ENCODE peak calls at places on chromosomes 7 and 10, in four cellular contexts. R is K562, I is A549, N is HepG2. Y is an unnamed sample.
A peak's percentile ranks its signal among the peaks of the same experiment; 100 is the strongest.

GRCh38 chr10:63261496-63261895 is 128.4 kb downstream of the NRBF2 start:
- DNase-seq in R (no peak), N (no peak), I (no peak), Y (no peak)

GRCh38 chr7:6246257-6246917 is 26.0 kb downstream of the CYTH3 start:
- DNase-seq in I (no peak), N (no peak), R (no peak), Y (no peak)

GRCh38 chr7:68699090-68699711 is 899.1 kb upstream of the AUTS2 start:
- DNase-seq in R (no peak), N (no peak), I (peak; percentile 64), Y (no peak)

GRCh38 chr7:424961-425793 is 94.5 kb downstream of the PDGFA start:
- DNase-seq in R (no peak), N (no peak), I (no peak), Y (no peak)

GRCh38 chr7:120273476-120273975 is 551 bp downstream of the KCND2 start:
- DNase-seq in R (no peak), N (peak; percentile 0), I (no peak), Y (peak; percentile 72)

GRCh38 chr10:119829429-119829828 is 43.2 kb downstream of the MCMBP start:
- DNase-seq in R (no peak), I (no peak), N (no peak), Y (no peak)

GRCh38 chr7:98628916-98629525 is 11.9 kb downstream of the NPTX2 start:
- DNase-seq in R (no peak), N (no peak), I (no peak), Y (no peak)

GRCh38 chr7:5225616-5226290 is 35.7 kb downstream of the WIPI2 start:
- DNase-seq in R (no peak), N (no peak), I (no peak), Y (no peak)

GRCh38 chr7:79298145-79298760 is 155.2 kb downstream of the MAGI2 start:
- DNase-seq in R (peak; percentile 21), N (peak; percentile 25), I (peak; percentile 34), Y (no peak)

GRCh38 chr10:114492351-114493037 is 88.2 kb upstream of the AFAP1L2 start:
- DNase-seq in N (no peak), R (no peak), I (no peak), Y (no peak)

GRCh38 chr7:105782391-105783063 is 93.9 kb downstream of the ATXN7L1 start:
- DNase-seq in I (no peak), N (no peak), R (no peak), Y (no peak)

GRCh38 chr7:157412021-157412443 is 75.2 kb downstream of the DNAJB6 start:
- DNase-seq in R (no peak), I (no peak), N (no peak), Y (no peak)

GRCh38 chr7:73882060-73882428 is 21.1 kb downstream of the TMEM270 start:
- DNase-seq in R (no peak), N (no peak), I (no peak), Y (no peak)

GRCh38 chr7:47875406-47875805 is 72.9 kb downstream of the PKD1L1 start:
- DNase-seq in I (no peak), N (no peak), R (no peak), Y (no peak)

GRCh38 chr7:132501956-132502355 is 74.3 kb downstream of the PLXNA4 start:
- DNase-seq in R (no peak), I (no peak), N (no peak), Y (no peak)

GRCh38 chr7:24865994-24866615 is 108.8 kb upstream of the GSDME start:
- DNase-seq in R (no peak), I (no peak), N (no peak), Y (no peak)

GRCh38 chr7:108592633-108593277 is 23.1 kb downstream of the DNAJB9 start:
- DNase-seq in R (peak; percentile 60), I (no peak), N (no peak), Y (no peak)

GRCh38 chr7:4774804-4775280 is 581 bp upstream of the AP5Z1 start:
- DNase-seq in R (peak; percentile 39), I (peak; percentile 69), N (peak; percentile 48), Y (no peak)

GRCh38 chr10:78139336-78139735 is 105.7 kb downstream of the RPS24 start:
- DNase-seq in N (peak; percentile 3), R (no peak), I (no peak), Y (peak; percentile 25)

GRCh38 chr10:52351911-52352310 is 37.8 kb downstream of the DKK1 start:
- DNase-seq in N (no peak), I (no peak), R (no peak), Y (no peak)

GRCh38 chr10:6346621-6347020 is 143.9 kb downstream of the PFKFB3 start:
- DNase-seq in N (no peak), I (no peak), R (no peak), Y (no peak)

GRCh38 chr10:13659887-13660544 is 73.3 kb downstream of the PRPF18 start:
- DNase-seq in N (no peak), R (peak; percentile 67), I (peak; percentile 59), Y (peak; percentile 70)

GRCh38 chr7:158395780-158396214 is 191.8 kb downstream of the PTPRN2 start:
- DNase-seq in N (no peak), I (peak; percentile 12), R (no peak), Y (peak; percentile 75)

GRCh38 chr7:153084283-153084682 is 324.7 kb downstream of the ACTR3B start:
- DNase-seq in R (no peak), N (no peak), I (no peak), Y (no peak)

GRCh38 chr7:102836206-102836938 is 76.4 kb upstream of the LRRC17 start:
- DNase-seq in I (peak; percentile 26), N (no peak), R (no peak), Y (no peak)

GRCh38 chr10:73459683-73460314 is 26.4 kb upstream of the MSS51 start:
- DNase-seq in I (no peak), R (peak; percentile 32), N (no peak), Y (no peak)

GRCh38 chr10:43225787-43226153 is 41.1 kb downstream of the RASGEF1A start:
- DNase-seq in R (no peak), N (no peak), I (no peak), Y (peak; percentile 12)

GRCh38 chr7:49324707-49325106 is 400.4 kb downstream of the CDC14C start:
- DNase-seq in R (no peak), N (no peak), I (no peak), Y (no peak)

GRCh38 chr7:44290250-44290616 is 35.2 kb downstream of the CAMK2B start:
- DNase-seq in N (no peak), I (no peak), R (no peak), Y (peak; percentile 10)

GRCh38 chr7:15341811-15342210 is 220.0 kb downstream of the AGMO start:
- DNase-seq in I (no peak), R (no peak), N (no peak), Y (no peak)

GRCh38 chr7:82736633-82737032 is 293.1 kb upstream of the CACNA2D1 start:
- DNase-seq in R (no peak), I (no peak), N (no peak), Y (no peak)

GRCh38 chr10:72086466-72087391 is 1.6 kb downstream of the SPOCK2 start:
- DNase-seq in I (no peak), R (no peak), N (peak; percentile 27), Y (peak; percentile 66)
- TF ChIP-seq HMGXB4 in I (no peak), R (no peak), N (peak; percentile 39), Y (peak; percentile 58)

DNA sequence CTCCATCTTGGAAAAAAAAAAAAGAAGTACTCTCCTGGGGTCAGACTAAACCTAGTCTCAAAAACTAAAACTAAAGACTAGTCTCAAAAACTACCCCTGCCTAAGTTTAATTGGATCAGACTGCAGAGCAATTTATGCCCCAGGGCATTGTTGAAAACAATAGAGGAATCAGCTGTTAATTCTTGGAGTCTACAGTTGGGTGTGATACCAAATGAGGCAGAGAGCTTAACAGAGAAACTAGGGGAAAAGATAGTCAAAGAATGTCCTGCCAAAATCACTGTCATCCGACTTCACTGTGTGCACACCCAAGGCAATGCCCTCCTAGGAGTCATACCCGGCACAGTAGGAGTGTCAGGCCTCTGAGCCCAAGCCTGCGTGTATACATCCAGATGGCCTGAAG is 90.5 kb upstream of the TOMM7 start:
- DNase-seq in I (no peak), N (no peak), R (no peak), Y (no peak)
- TF ChIP-seq HMGXB4 in I (no peak), N (no peak), R (no peak), Y (no peak)

DNA sequence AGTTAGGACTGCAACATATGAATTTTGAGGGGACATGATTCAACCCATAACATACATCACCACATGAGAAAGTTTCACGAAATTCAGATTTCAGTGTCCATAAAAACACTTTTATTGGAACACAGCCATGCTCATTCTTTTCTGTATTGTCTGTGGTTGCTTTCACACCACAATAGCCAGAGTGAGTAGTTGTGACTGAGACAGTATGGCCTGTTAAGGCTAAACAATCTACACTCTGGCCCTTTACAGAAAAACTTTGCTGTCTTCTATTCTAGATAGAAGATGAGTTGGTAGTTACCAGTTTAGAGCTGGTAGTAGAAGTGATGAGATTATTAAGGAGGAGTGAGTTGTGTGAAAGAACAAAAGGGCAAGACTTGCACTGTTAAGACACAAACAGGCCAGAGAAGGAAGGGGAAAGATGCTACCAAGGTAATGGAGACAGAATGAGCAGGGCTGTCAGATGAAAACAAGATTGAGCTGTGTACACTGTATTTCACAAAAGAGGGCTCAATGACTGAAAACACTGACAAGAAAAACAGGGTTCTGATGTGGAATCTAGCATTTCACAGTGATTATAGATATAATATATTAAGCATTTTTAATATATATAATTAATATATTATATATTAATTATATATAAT is 108.6 kb downstream of the PPP1R3A start:
- DNase-seq in R (no peak), I (no peak), N (no peak), Y (no peak)
- TF ChIP-seq HMGXB4 in R (no peak), I (no peak), N (no peak), Y (no peak)

DNA sequence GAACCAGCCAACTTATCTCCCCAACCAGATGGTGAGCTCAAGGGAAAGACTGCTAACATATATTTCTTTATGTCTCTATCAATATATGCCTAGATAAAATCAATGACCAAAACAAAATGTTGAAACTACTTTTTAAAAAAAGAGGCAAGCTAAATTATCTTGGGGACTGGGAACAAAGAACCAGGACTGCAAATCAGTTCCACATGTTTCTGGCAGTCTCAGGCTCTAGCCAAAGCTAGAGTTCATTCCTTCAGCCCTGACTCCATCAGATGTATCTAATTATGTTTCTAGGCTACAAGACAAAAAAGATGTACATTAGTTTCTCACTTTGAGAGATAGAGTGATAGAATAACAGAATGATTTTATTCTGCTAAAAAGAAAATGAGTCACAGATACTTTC is 1290.3 kb upstream of the SORCS1 start:
- DNase-seq in N (no peak), R (no peak), I (no peak), Y (no peak)
- TF ChIP-seq HMGXB4 in N (no peak), R (no peak), I (no peak), Y (no peak)

DNA sequence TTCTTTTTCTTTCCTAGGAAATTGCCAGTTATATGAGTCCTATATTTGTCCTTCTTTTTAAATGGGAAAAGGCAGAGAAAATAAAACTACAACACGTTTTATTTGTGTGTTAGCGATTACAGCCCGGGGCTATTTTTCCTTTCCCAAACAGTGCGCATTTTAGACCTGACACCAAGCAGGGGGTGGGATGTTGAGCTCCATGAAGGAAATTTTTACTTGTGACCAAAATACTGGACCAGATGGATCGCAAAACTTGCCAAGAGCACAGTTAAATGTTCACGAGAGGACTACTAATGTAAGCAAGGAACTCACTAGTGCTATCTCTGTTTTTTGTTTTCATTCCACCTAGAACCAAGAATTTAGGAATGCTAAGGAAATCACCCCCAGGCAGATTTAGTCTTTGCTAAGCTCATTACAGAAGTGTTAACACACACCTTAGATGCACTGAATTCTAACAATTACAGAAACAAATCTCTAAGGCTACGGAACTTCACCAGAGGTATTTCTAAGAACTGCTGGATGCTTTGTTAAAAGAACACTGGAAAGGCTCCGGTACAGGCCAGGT is 114.8 kb downstream of the JAZF1 start:
- DNase-seq in I (no peak), R (no peak), N (no peak), Y (no peak)
- TF ChIP-seq HMGXB4 in I (no peak), R (no peak), N (no peak), Y (no peak)